ENCODE peak calls at places on chromosomes 6 and 20, in six cellular contexts. L is heart left ventricle, B is neuronal stem cell, S is A549, G is Peyer's patch, H is kidney. X is an unnamed sample.

GRCh38 chr6:133247581-133247980 is 6.4 kb downstream of the EYA4 start:
- DNase-seq in L (no peak), B (no peak), S (peak; percentile 11), G (no peak), H (no peak), X (no peak)

GRCh38 chr6:579339-579738 is 77.6 kb downstream of the HUS1B start:
- DNase-seq in L (no peak), B (no peak), S (peak; percentile 26), G (no peak), H (no peak), X (no peak)

GRCh38 chr6:135358251-135358821 is 139.2 kb downstream of the AHI1 start:
- DNase-seq in L (no peak), B (no peak), S (peak; percentile 51), G (no peak), H (no peak), X (no peak)

GRCh38 chr6:65728879-65729479 is 22.0 kb upstream of the EYS start:
- DNase-seq in L (no peak), B (no peak), S (no peak), G (no peak), H (no peak), X (no peak)

GRCh38 chr6:129893513-129894098 is 32.5 kb upstream of the TMEM244 start:
- DNase-seq in L (no peak), B (no peak), S (peak; percentile 11), G (no peak), H (no peak), X (no peak)

GRCh38 chr6:150299873-150300485 is 68.8 kb upstream of the IYD start:
- DNase-seq in L (peak; percentile 47), B (no peak), S (no peak), G (no peak), H (no peak), X (no peak)

GRCh38 chr20:21017381-21018085 is 88.6 kb downstream of the LINC00237 start:
- DNase-seq in L (no peak), B (no peak), S (no peak), G (no peak), H (no peak), X (no peak)

GRCh38 chr6:133923938-133924593 is 29.0 kb upstream of the TBPL1 start:
- DNase-seq in L (peak; percentile 54), B (peak; percentile 76), S (peak; percentile 78), G (peak; percentile 86), H (no peak), X (peak; percentile 64)

GRCh38 chr6:40348591-40348990 is 238.6 kb downstream of the LRFN2 start:
- DNase-seq in L (no peak), B (no peak), S (no peak), G (no peak), H (no peak), X (peak; percentile 18)

GRCh38 chr20:3330046-3330741 is 77.3 kb downstream of the DNAAF9 start:
- DNase-seq in L (no peak), B (no peak), S (peak; percentile 27), G (no peak), H (no peak), X (no peak)

GRCh38 chr6:150403458-150404245 is 34.8 kb downstream of the IYD start:
- DNase-seq in L (no peak), B (no peak), S (peak; percentile 48), G (no peak), H (peak; percentile 86), X (no peak)

GRCh38 chr6:14321992-14322772 is 204.6 kb downstream of the CD83 start:
- DNase-seq in L (no peak), B (no peak), S (peak; percentile 12), G (peak; percentile 54), H (no peak), X (no peak)

GRCh38 chr20:61589055-61589385 is 337.0 kb downstream of the CDH4 start:
- DNase-seq in L (no peak), B (no peak), S (peak; percentile 26), G (no peak), H (no peak), X (no peak)

GRCh38 chr6:30211306-30211705 is 1.9 kb downstream of the TRIM26 start:
- DNase-seq in L (no peak), B (no peak), S (no peak), G (no peak), H (no peak), X (no peak)
- H3K4me1 ChIP-seq in L (peaks cover 11% of the 10 kb centered on the region), B (peaks cover 17% of the 10 kb centered on the region), S (peaks cover 57% of the 10 kb centered on the region), G (peaks cover 8% of the 10 kb centered on the region), H (peaks cover 37% of the 10 kb centered on the region), X (peaks cover 29% of the 10 kb centered on the region)

GRCh38 chr6:162154930-162155329 is 572.6 kb downstream of the PRKN start:
- DNase-seq in L (no peak), B (no peak), S (no peak), G (no peak), H (no peak), X (no peak)
- H3K4me1 ChIP-seq in L (no peaks in the 10 kb centered on the region), B (no peaks in the 10 kb centered on the region), S (no peaks in the 10 kb centered on the region), G (no peaks in the 10 kb centered on the region), H (no peaks in the 10 kb centered on the region), X (no peaks in the 10 kb centered on the region)

DNA sequence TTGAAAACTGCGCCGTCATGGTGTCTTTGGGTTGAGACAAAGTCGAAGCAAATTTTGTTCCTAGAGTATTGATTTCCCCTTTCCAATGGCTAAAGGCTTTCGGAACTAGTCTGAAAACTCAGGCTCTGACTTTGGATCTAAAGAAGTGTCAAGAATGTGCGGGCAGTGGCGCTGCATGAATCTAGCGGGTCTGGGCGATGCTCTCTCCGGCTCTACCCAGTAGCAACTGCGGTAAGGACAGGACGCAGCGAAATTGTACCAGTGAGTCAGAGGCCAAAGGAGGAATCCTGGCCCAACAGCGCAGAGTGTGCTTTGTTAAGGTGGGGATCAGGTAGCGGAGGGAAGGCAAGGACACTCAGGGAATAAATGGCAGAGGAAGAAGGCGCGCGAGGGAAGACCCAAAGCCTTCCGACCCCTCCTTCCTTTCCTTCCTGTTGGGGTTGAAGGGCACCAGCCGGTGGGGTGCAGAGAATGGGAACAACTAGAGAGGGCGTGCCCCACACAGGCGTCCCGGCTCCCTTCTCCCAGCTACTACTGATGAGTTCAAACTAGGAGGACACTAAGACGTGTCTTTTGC is 32.1 kb downstream of the HLA-F start:
- DNase-seq in L (no peak), B (no peak), S (no peak), G (no peak), H (no peak), X (no peak)
- H3K4me1 ChIP-seq in L (peaks cover 2% of the 10 kb centered on the region), B (peaks cover 8% of the 10 kb centered on the region), S (peaks cover 3% of the 10 kb centered on the region), G (no peaks in the 10 kb centered on the region), H (no peaks in the 10 kb centered on the region), X (peaks cover 4% of the 10 kb centered on the region)

GRCh38 chr6:52739134-52739533 is 24.1 kb downstream of the GSTA2 start:
- DNase-seq in L (no peak), B (no peak), S (no peak), G (no peak), H (no peak), X (no peak)
- H3K4me1 ChIP-seq in L (no peaks in the 10 kb centered on the region), B (no peaks in the 10 kb centered on the region), S (no peaks in the 10 kb centered on the region), G (no peaks in the 10 kb centered on the region), H (peaks cover 4% of the 10 kb centered on the region), X (no peaks in the 10 kb centered on the region)

DNA sequence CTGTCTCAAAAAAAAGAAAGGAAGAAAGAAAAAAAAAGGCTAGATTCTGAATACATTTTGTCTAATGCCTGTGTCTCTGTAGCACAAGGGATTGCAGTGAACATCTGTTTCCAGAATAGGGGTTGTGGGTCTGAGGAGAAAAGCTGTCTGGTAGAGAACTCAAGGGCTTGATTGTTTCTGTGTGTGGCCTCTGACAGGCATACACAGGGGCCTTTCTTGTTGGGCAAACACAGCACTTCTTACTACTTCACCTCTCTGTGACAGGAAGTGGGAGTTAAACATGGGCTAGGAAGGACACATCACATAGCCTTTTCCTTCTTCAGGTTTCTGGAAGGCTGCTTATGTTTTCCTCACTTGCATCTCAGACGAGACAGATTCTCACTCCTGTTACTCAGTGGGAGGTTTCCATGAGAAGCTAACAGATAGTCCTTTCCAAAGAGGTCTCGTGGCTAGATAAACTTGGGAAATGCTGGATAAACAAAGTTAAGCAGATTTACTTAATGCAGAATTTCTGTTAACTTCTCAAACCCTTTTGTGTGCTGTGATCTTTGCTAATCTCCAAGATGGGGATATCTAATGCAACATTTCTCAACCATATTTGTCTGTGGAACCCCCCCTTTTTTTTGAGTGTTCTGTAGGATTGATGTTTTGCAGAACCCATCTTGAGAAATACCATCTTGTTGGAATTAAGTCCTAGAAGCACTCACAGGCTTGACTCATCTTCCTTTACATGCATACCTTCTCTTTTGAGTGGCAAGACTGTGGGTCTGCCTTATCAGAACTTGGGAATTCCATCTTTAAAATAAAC is 41.9 kb upstream of the RNF8 start:
- DNase-seq in L (no peak), B (no peak), S (no peak), G (no peak), H (no peak), X (no peak)
- H3K4me1 ChIP-seq in L (no peaks in the 10 kb centered on the region), B (peaks cover 4% of the 10 kb centered on the region), S (no peaks in the 10 kb centered on the region), G (no peaks in the 10 kb centered on the region), H (no peaks in the 10 kb centered on the region), X (peaks cover 3% of the 10 kb centered on the region)

GRCh38 chr20:47502801-47503239 is 1.1 kb downstream of the NCOA3 start:
- DNase-seq in L (no peak), B (peak; percentile 9), S (peak; percentile 52), G (peak; percentile 52), H (no peak), X (no peak)
- H3K4me1 ChIP-seq in L (no peaks in the 10 kb centered on the region), B (peaks cover 5% of the 10 kb centered on the region), S (peaks cover 45% of the 10 kb centered on the region), G (no peaks in the 10 kb centered on the region), H (peaks cover 16% of the 10 kb centered on the region), X (peaks cover 6% of the 10 kb centered on the region)

GRCh38 chr20:19978511-19979210 is 38.5 kb upstream of the NAA20 start:
- DNase-seq in L (peak; percentile 81), B (no peak), S (no peak), G (no peak), H (no peak), X (no peak)

GRCh38 chr20:19975436-19975799 is 41.7 kb upstream of the NAA20 start:
- DNase-seq in L (peak; percentile 55), B (no peak), S (peak; percentile 69), G (no peak), H (peak; percentile 80), X (no peak)

GRCh38 chr20:19975901-19976300 is 41.3 kb upstream of the NAA20 start:
- DNase-seq in L (peak; percentile 52), B (no peak), S (peak; percentile 40), G (no peak), H (no peak), X (no peak)

GRCh38 chr20:19977373-19977770 is 39.8 kb upstream of the NAA20 start:
- DNase-seq in L (no peak), B (no peak), S (no peak), G (no peak), H (no peak), X (no peak)

DNA sequence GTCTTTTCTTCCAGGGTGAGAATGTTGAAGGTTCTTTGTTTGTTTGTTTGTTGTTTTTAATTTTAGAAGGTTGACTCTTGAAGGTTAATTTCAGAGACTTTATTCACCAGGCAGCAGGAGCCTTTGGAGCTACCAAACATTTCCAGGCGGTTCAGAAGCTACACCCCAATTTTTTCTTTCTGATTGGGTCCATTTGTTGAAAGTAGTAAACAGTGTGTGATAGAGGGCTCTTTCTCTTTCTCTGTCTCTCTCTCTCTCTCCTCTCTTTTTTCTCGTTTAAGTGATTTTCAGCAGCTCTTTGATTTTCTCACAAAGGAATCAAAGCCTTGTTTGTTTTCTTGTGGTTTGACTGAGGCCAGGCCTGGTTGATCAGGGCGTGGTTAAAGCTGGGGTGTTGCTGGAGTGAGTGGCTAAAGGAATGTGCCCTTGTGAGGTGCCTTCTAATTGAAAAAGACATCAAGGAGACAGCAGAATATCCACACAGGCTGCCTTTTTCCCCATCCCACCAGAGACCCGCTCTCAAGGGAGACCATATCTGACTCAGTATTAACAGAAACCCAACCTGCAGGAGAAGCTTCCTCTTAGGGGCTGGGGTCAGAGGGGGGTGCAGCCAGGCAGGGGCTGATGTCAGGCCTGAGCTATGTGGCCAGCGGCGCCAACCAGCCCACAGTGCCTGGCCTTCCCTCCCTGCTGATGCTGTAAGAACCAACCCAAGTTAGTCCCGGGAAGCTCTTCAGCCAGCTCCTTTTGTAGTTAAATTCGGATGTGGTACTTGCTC is 40.4 kb upstream of the NAA20 start:
- DNase-seq in L (peak; percentile 79), B (no peak), S (peak; percentile 86), G (no peak), H (peak; percentile 86), X (peak; percentile 66)
- H3K4me1 ChIP-seq in L (peaks cover 16% of the 10 kb centered on the region), B (peaks cover 17% of the 10 kb centered on the region), S (peaks cover 59% of the 10 kb centered on the region), G (no peaks in the 10 kb centered on the region), H (peaks cover 53% of the 10 kb centered on the region), X (peaks cover 27% of the 10 kb centered on the region)

X was measured in lung.